ENCODE peak calls at places on chromosomes 1 and 21, in four cellular contexts. T, X, F and G are unnamed samples.

GRCh38 chr1:230800891-230801290 is 53.7 kb downstream of the CAPN9 start:
- DNase-seq in F (no peak), X (no peak), T (no peak), G (no peak)

GRCh38 chr1:6785721-6786505 is 659 bp downstream of the CAMTA1 start:
- DNase-seq in X (no peak), T (no peak), F (peak), G (peak)

GRCh38 chr1:205670611-205671430 is 9.5 kb downstream of the SLC45A3 start:
- DNase-seq in X (no peak), F (no peak), T (no peak), G (peak)

GRCh38 chr1:113199718-113200455 is 126.9 kb downstream of the LRIG2 start:
- DNase-seq in F (no peak), X (no peak), T (no peak), G (peak)

GRCh38 chr1:26582836-26583460 is 53.4 kb downstream of the RPS6KA1 start:
- DNase-seq in T (no peak), X (peak), F (no peak), G (no peak)

GRCh38 chr1:219304227-219305226 is 130.8 kb downstream of the LYPLAL1 start:
- DNase-seq in X (no peak), F (no peak), T (no peak), G (peak)

GRCh38 chr1:14996133-14997050 is 157.2 kb upstream of the TMEM51 start:
- DNase-seq in F (peak), X (no peak), T (peak), G (peak)

GRCh38 chr1:25566730-25567341 is 23.4 kb downstream of the LDLRAP1 start:
- DNase-seq in X (no peak), F (no peak), T (no peak), G (peak)

GRCh38 chr1:18642278-18643095 is 11.8 kb downstream of the PAX7 start:
- DNase-seq in X (no peak), F (no peak), T (no peak), G (no peak)

GRCh38 chr1:35539073-35539823 is 18.0 kb downstream of the KIAA0319L start:
- DNase-seq in T (no peak), X (peak), F (no peak), G (no peak)

GRCh38 chr1:7265771-7266371 is 480.6 kb downstream of the CAMTA1 start:
- DNase-seq in F (no peak), X (no peak), T (peak), G (peak)

GRCh38 chr1:47893412-47893811 is 103.8 kb downstream of the TRABD2B start:
- DNase-seq in T (no peak), F (no peak), X (no peak), G (no peak)

GRCh38 chr21:38733973-38734546 is 71.7 kb upstream of the ETS2 start:
- DNase-seq in F (peak), T (peak), X (peak), G (peak)

GRCh38 chr1:74689800-74690696 is 16.5 kb upstream of the ERICH3 start:
- DNase-seq in T (peak), X (no peak), F (peak), G (peak)

GRCh38 chr1:182149411-182149965 is 88.0 kb upstream of the ZNF648 start:
- DNase-seq in T (no peak), X (no peak), F (peak), G (no peak)

GRCh38 chr1:10833630-10834557 is 37.4 kb upstream of the CASZ1 start:
- DNase-seq in T (no peak), X (no peak), F (no peak), G (no peak)

GRCh38 chr1:79811173-79811572 is 804.6 kb upstream of the ADGRL4 start:
- DNase-seq in F (no peak), X (no peak), T (no peak), G (no peak)

GRCh38 chr1:20404466-20404865 is 81.5 kb downstream of the CAMK2N1 start:
- DNase-seq in T (no peak), X (no peak), F (no peak), G (no peak)

GRCh38 chr21:36190736-36191135 is 34.1 kb downstream of the DOP1B start:
- DNase-seq in F (no peak), T (no peak), X (no peak), G (no peak)

GRCh38 chr1:114701931-114702330 is 6.6 kb upstream of the AMPD1 start:
- DNase-seq in F (no peak), X (no peak), T (no peak), G (no peak)

GRCh38 chr1:179794669-179795068 is 51.6 kb downstream of the FAM163A start:
- DNase-seq in T (no peak), X (no peak), F (no peak), G (peak)

GRCh38 chr1:67324068-67324467 is 16.4 kb downstream of the IL12RB2 start:
- DNase-seq in X (no peak), T (no peak), F (no peak), G (no peak)

GRCh38 chr1:87684194-87684593 is 355.5 kb downstream of the LMO4 start:
- DNase-seq in X (no peak), T (no peak), F (no peak), G (no peak)
- TF ChIP-seq SIN3A in X (no peak), T (no peak), F (no peak), G (no peak)

GRCh38 chr1:156582388-156583022 is 3.0 kb downstream of the TTC24 start:
- DNase-seq in X (no peak), F (no peak), T (no peak), G (no peak)
- TF ChIP-seq YY1 in X (no peak), F (no peak), T (no peak), G (no peak)

DNA sequence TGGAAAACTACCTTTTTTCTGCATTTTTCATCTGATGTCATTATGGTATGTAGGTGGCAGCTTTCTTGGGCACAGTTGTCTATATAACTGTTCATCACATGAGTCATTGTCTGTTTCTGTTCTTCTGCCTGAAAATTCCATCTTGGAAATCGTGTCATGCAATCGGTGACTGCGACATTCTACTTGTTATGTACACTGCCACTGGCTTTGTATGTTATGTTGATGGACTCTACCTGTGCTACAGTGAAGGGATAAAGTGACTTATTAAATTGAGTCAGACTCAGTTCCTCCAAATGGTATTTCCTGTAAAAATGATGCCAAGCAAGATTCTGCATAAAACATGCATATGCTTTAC is 8.6 kb downstream of the SMAP2 start:
- DNase-seq in F (no peak), X (no peak), T (no peak), G (no peak)
- TF ChIP-seq FOXM1 in F (no peak), X (no peak), T (no peak), G (no peak)

DNA sequence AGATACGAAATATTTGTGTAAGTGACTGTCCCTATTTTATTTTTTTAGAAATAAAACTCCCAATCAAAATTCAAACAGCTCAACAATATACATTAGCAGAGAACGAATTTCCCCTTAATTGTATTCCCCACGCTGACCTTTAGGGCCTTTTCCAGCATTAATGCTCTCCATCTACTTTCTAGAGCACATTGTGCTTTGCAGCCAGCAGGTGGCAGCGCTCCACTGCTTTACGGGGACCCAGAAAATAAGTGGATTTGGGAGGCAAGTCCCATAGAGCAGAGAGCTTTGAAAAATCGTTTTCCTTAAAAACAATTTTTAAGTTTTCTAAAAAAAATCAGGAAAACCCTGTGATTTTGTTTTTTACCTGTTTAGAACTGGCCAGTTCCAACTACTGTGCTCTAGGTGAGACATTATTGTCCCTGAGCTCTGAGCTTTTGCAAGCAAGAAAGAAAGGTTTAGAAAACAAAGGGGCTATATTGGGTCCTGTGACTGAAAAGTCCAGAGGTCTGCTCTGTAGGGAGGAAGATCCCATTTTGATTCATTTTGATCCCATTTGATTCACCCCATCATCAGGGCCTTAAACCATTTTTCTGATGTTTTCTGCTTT is 144.4 kb upstream of the ZNF644 start:
- DNase-seq in T (peak), X (no peak), F (peak), G (peak)
- TF ChIP-seq SIN3A in T (no peak), X (no peak), F (no peak), G (no peak)

DNA sequence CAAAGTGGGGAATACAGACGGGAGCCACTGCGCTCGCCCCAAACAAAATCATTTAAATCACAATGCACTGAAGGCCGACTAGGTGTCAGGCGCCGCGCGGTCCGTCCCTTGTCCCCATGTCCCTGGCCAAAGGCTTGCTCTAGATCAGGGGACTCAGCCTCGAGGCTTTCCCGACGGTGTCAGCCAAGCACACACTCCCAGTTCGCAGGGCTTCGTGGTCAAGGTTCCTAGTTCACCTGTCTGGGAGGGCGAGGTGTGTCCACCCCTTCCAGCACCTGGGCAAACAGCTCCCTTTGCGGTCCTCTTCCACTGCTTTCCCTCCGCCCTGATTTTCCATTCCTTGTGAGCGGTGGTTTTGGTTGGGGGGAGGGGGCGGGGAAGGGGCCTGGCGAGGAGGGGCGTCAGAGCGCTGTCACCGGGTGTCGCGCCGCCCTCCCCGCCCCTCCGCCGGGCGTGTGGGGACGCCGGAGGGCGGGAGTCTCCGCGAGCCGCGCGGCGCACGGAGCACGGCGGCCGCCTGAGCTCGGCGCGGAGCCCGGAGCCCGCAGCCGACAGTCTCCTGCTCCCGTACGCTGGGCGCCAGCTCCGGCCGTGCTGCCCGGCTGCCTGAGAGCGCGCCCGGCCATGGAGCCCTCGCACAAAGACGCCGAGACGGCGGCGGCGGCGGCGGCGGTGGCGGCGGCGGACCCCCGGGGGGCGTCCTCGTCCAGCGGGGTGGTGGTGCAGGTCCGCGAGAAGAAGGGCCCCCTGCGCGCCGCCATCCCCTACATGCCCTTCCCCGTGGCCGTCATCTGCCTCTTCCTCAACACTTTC is at the start of gene STUM:
- DNase-seq in X (no peak), T (no peak), F (no peak), G (peak)
- TF ChIP-seq YY1 in X (no peak), T (no peak), F (no peak), G (no peak)

DNA sequence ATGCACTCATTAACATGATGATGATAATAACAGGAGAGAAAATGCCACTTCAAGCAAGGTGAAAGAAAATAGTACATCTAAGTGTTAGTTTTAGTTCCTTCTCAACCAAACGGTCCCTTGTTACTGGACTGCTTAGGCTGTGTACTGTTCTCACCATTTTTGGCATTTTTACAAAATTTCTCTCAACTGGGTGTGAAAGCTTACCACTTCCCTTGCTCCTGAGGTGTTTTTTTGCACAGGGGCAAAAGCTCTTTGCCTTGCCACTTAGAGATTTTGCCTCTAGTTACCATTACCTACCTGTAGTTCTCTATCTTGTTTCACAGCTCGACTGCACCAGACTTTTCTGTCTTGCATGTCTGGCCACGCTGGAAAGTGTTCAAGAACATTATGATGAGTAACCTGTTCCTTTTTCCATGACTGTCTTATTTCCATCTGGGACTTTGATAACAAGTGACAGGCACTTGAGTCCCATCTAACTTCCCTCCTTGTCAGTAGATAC is 10.7 kb downstream of the NEK7 start:
- DNase-seq in T (no peak), X (peak), F (peak), G (no peak)
- TF ChIP-seq FOXM1 in T (no peak), X (no peak), F (no peak), G (no peak)

GRCh38 chr1:155981266-155982088 is 3.1 kb upstream of the ARHGEF2 start:
- DNase-seq in T (peak), F (peak), X (no peak), G (no peak)
- TF ChIP-seq SIN3A in T (no peak), F (peak), X (no peak), G (no peak)